ENCODE peak calls at places on chromosomes 16 and 17, in six cellular contexts. R is body of pancreas; K is testis; D is GM23338; U is ACHN; H is stimulated activated CD4-positive, alpha-beta T cell treated with anti-CD3 and anti-CD28 coated beads, Interleukin-15, amount 100 ng/mL, for 48 hours. S is an unnamed sample.

GRCh38 chr17:78072961-78073360 is 55.6 kb downstream of the TMC6 start:
- DNase-seq in R (no peak), K (no peak), D (no peak), U (peak; percentile 72), H (no peak), S (no peak)

GRCh38 chr17:50134206-50135110 is 4.5 kb upstream of the SAMD14 start:
- DNase-seq in R (no peak), K (no peak), D (no peak), U (no peak), H (no peak), S (no peak)

GRCh38 chr17:77316191-77316641 is 175.4 kb downstream of the SEC14L1 start:
- DNase-seq in R (no peak), K (peak; percentile 51), D (peak; percentile 49), U (peak; percentile 77), H (no peak), S (no peak)

GRCh38 chr16:74480150-74481029 is 59.1 kb upstream of the CLEC18B start:
- DNase-seq in R (peak; percentile 13), K (peak; percentile 56), D (no peak), U (no peak), H (no peak), S (peak; percentile 16)

GRCh38 chr16:78140818-78141466 is 41.5 kb downstream of the WWOX start:
- DNase-seq in R (no peak), K (no peak), D (peak; percentile 7), U (no peak), H (no peak), S (no peak)

GRCh38 chr17:54239291-54239690 is 416.6 kb downstream of the KIF2B start:
- DNase-seq in R (no peak), K (no peak), D (no peak), U (no peak), H (no peak), S (no peak)

GRCh38 chr17:8724451-8724850 is 20.2 kb downstream of the CCDC42 start:
- DNase-seq in R (no peak), K (no peak), D (no peak), U (no peak), H (no peak), S (no peak)

GRCh38 chr17:81871387-81872120 is 417 bp upstream of the ARHGDIA start:
- DNase-seq in R (peak; percentile 60), K (peak; percentile 93), D (peak; percentile 89), U (peak; percentile 90), H (peak; percentile 93), S (peak; percentile 83)

GRCh38 chr17:1484586-1485310 is 7.7 kb downstream of the MYO1C start:
- DNase-seq in R (peak; percentile 88), K (peak; percentile 68), D (peak; percentile 81), U (peak; percentile 56), H (no peak), S (peak; percentile 35)

GRCh38 chr16:17070882-17071592 is 399.7 kb downstream of the XYLT1 start:
- DNase-seq in R (peak; percentile 76), K (peak; percentile 45), D (peak; percentile 79), U (no peak), H (peak; percentile 74), S (no peak)

GRCh38 chr16:84087461-84088151 is 29.1 kb downstream of the MBTPS1 start:
- DNase-seq in R (no peak), K (no peak), D (no peak), U (no peak), H (no peak), S (peak; percentile 58)

GRCh38 chr16:70795513-70795912 is 5.4 kb downstream of the VAC14 start:
- DNase-seq in R (no peak), K (no peak), D (no peak), U (no peak), H (no peak), S (no peak)

GRCh38 chr17:71846561-71846960 is 274.3 kb upstream of the SOX9 start:
- DNase-seq in R (no peak), K (no peak), D (no peak), U (no peak), H (no peak), S (no peak)

GRCh38 chr16:57889111-57889510 is 81.8 kb downstream of the CNGB1 start:
- DNase-seq in R (no peak), K (no peak), D (no peak), U (no peak), H (no peak), S (no peak)

GRCh38 chr17:76598004-76598439 is 12.4 kb upstream of the ST6GALNAC2 start:
- DNase-seq in R (peak; percentile 22), K (no peak), D (no peak), U (no peak), H (no peak), S (no peak)